ENCODE peak calls at places on chromosomes 3 and 15, in seven cellular contexts. One of them, this sample, is unnamed. For H3K4me1, the result is how much of the 10 kb centered on the place peaks cover.

GRCh38 chr3:127970966-127971592 is 56.0 kb downstream of the KBTBD12 start:
- DNase-seq in cardiac muscle cell: peak
- DNase-seq in IMR-90: peak
- DNase-seq in psoas muscle: no peak
- DNase-seq in upper lobe of right lung: no peak
- DNase-seq in mesenchymal stem cell: peak
- DNase-seq in neuronal stem cell: peak
- DNase-seq in this sample: peak

GRCh38 chr3:14132689-14133088 is 7.8 kb downstream of the TMEM43 start:
- DNase-seq in cardiac muscle cell: no peak
- DNase-seq in IMR-90: no peak
- DNase-seq in psoas muscle: no peak
- DNase-seq in upper lobe of right lung: no peak
- DNase-seq in mesenchymal stem cell: no peak
- DNase-seq in neuronal stem cell: no peak
- DNase-seq in this sample: no peak

GRCh38 chr3:155766206-155766605 is 21.3 kb upstream of the PLCH1 start:
- DNase-seq in cardiac muscle cell: no peak
- DNase-seq in IMR-90: peak
- DNase-seq in psoas muscle: no peak
- DNase-seq in upper lobe of right lung: no peak
- DNase-seq in mesenchymal stem cell: peak
- DNase-seq in neuronal stem cell: no peak
- DNase-seq in this sample: peak

GRCh38 chr3:178950676-178951075 is 120.9 kb downstream of the ZMAT3 start:
- DNase-seq in cardiac muscle cell: no peak
- DNase-seq in IMR-90: no peak
- DNase-seq in psoas muscle: no peak
- DNase-seq in upper lobe of right lung: no peak
- DNase-seq in mesenchymal stem cell: no peak
- DNase-seq in neuronal stem cell: no peak
- DNase-seq in this sample: no peak

GRCh38 chr3:161510510-161511260 is 14.1 kb downstream of the OTOL1 start:
- DNase-seq in cardiac muscle cell: no peak
- DNase-seq in IMR-90: no peak
- DNase-seq in psoas muscle: no peak
- DNase-seq in upper lobe of right lung: no peak
- DNase-seq in mesenchymal stem cell: no peak
- DNase-seq in neuronal stem cell: no peak
- DNase-seq in this sample: no peak

GRCh38 chr15:64152507-64153387 is 1.2 kb downstream of the SNX22 start:
- DNase-seq in cardiac muscle cell: no peak
- DNase-seq in IMR-90: no peak
- DNase-seq in psoas muscle: no peak
- DNase-seq in upper lobe of right lung: peak
- DNase-seq in mesenchymal stem cell: peak
- DNase-seq in neuronal stem cell: no peak
- DNase-seq in this sample: peak

GRCh38 chr3:194204036-194204792 is 68.3 kb downstream of the HES1 start:
- DNase-seq in cardiac muscle cell: no peak
- DNase-seq in IMR-90: no peak
- DNase-seq in psoas muscle: no peak
- DNase-seq in upper lobe of right lung: peak
- DNase-seq in mesenchymal stem cell: no peak
- DNase-seq in neuronal stem cell: peak
- DNase-seq in this sample: no peak

GRCh38 chr15:60340207-60340921 is 57.4 kb downstream of the ANXA2 start:
- DNase-seq in cardiac muscle cell: no peak
- DNase-seq in IMR-90: no peak
- DNase-seq in psoas muscle: no peak
- DNase-seq in upper lobe of right lung: no peak
- DNase-seq in mesenchymal stem cell: no peak
- DNase-seq in neuronal stem cell: no peak
- DNase-seq in this sample: no peak

GRCh38 chr3:13584427-13584891 is 35.5 kb downstream of the FBLN2 start:
- DNase-seq in cardiac muscle cell: no peak
- DNase-seq in IMR-90: no peak
- DNase-seq in psoas muscle: no peak
- DNase-seq in upper lobe of right lung: no peak
- DNase-seq in mesenchymal stem cell: no peak
- DNase-seq in neuronal stem cell: no peak
- DNase-seq in this sample: no peak

GRCh38 chr15:39403674-39404117 is 177.2 kb upstream of the THBS1 start:
- DNase-seq in cardiac muscle cell: peak
- DNase-seq in IMR-90: peak
- DNase-seq in psoas muscle: no peak
- DNase-seq in upper lobe of right lung: no peak
- DNase-seq in mesenchymal stem cell: peak
- DNase-seq in neuronal stem cell: no peak
- DNase-seq in this sample: peak

GRCh38 chr3:124163689-124164088 is 171.8 kb upstream of the ROPN1 start:
- DNase-seq in cardiac muscle cell: no peak
- DNase-seq in IMR-90: no peak
- DNase-seq in psoas muscle: no peak
- DNase-seq in upper lobe of right lung: no peak
- DNase-seq in mesenchymal stem cell: no peak
- DNase-seq in neuronal stem cell: no peak
- DNase-seq in this sample: no peak

GRCh38 chr3:101941253-101942039 is 92.1 kb downstream of the NFKBIZ start:
- DNase-seq in cardiac muscle cell: peak
- DNase-seq in IMR-90: peak
- DNase-seq in psoas muscle: no peak
- DNase-seq in upper lobe of right lung: no peak
- DNase-seq in mesenchymal stem cell: peak
- DNase-seq in neuronal stem cell: no peak
- DNase-seq in this sample: peak

GRCh38 chr3:22117751-22118346 is 366.8 kb upstream of the ZNF385D start:
- DNase-seq in cardiac muscle cell: peak
- DNase-seq in IMR-90: peak
- DNase-seq in psoas muscle: no peak
- DNase-seq in upper lobe of right lung: no peak
- DNase-seq in mesenchymal stem cell: peak
- DNase-seq in neuronal stem cell: peak
- DNase-seq in this sample: peak

GRCh38 chr3:128390867-128391266 is 75.8 kb downstream of the DNAJB8 start:
- DNase-seq in cardiac muscle cell: no peak
- DNase-seq in IMR-90: no peak
- DNase-seq in psoas muscle: no peak
- DNase-seq in upper lobe of right lung: no peak
- DNase-seq in mesenchymal stem cell: no peak
- DNase-seq in neuronal stem cell: no peak
- DNase-seq in this sample: no peak

GRCh38 chr3:14203521-14204079 is 25.0 kb downstream of the LSM3 start:
- DNase-seq in cardiac muscle cell: peak
- DNase-seq in IMR-90: peak
- DNase-seq in psoas muscle: peak
- DNase-seq in upper lobe of right lung: no peak
- DNase-seq in mesenchymal stem cell: peak
- DNase-seq in neuronal stem cell: peak
- DNase-seq in this sample: peak

GRCh38 chr15:23687143-23687470 is at the start of gene NDN:
- DNase-seq in cardiac muscle cell: peak
- DNase-seq in IMR-90: peak
- DNase-seq in psoas muscle: peak
- DNase-seq in upper lobe of right lung: peak
- DNase-seq in mesenchymal stem cell: peak
- DNase-seq in neuronal stem cell: peak
- DNase-seq in this sample: peak

GRCh38 chr3:171658801-171659200 is 151.5 kb downstream of the PLD1 start:
- DNase-seq in cardiac muscle cell: no peak
- DNase-seq in IMR-90: peak
- DNase-seq in psoas muscle: no peak
- DNase-seq in upper lobe of right lung: no peak
- DNase-seq in mesenchymal stem cell: no peak
- DNase-seq in neuronal stem cell: no peak
- DNase-seq in this sample: peak

GRCh38 chr15:89750560-89751542 is at the start of gene MESP1:
- DNase-seq in cardiac muscle cell: peak
- DNase-seq in IMR-90: peak
- DNase-seq in psoas muscle: peak
- DNase-seq in upper lobe of right lung: peak
- DNase-seq in mesenchymal stem cell: peak
- DNase-seq in neuronal stem cell: peak
- DNase-seq in this sample: peak

GRCh38 chr3:185934726-185935464 is 2.9 kb downstream of the TRA2B start:
- DNase-seq in cardiac muscle cell: no peak
- DNase-seq in IMR-90: peak
- DNase-seq in psoas muscle: no peak
- DNase-seq in upper lobe of right lung: no peak
- DNase-seq in mesenchymal stem cell: no peak
- DNase-seq in neuronal stem cell: no peak
- DNase-seq in this sample: peak

GRCh38 chr3:141425523-141426233 is 57.4 kb downstream of the ZBTB38 start:
- DNase-seq in cardiac muscle cell: no peak
- DNase-seq in IMR-90: peak
- DNase-seq in psoas muscle: no peak
- DNase-seq in upper lobe of right lung: no peak
- DNase-seq in mesenchymal stem cell: no peak
- DNase-seq in neuronal stem cell: no peak
- DNase-seq in this sample: no peak

GRCh38 chr3:167978071-167978470 is 117.7 kb downstream of the GOLIM4 start:
- DNase-seq in cardiac muscle cell: peak
- DNase-seq in IMR-90: no peak
- DNase-seq in psoas muscle: no peak
- DNase-seq in upper lobe of right lung: no peak
- DNase-seq in mesenchymal stem cell: no peak
- DNase-seq in neuronal stem cell: no peak
- DNase-seq in this sample: no peak

GRCh38 chr3:149548729-149549065 is 74.2 kb downstream of the TM4SF4 start:
- DNase-seq in cardiac muscle cell: peak
- DNase-seq in IMR-90: no peak
- DNase-seq in psoas muscle: no peak
- DNase-seq in upper lobe of right lung: no peak
- DNase-seq in mesenchymal stem cell: no peak
- DNase-seq in neuronal stem cell: no peak
- DNase-seq in this sample: no peak

GRCh38 chr3:149554826-149555225 is 80.3 kb downstream of the TM4SF4 start:
- DNase-seq in cardiac muscle cell: peak
- DNase-seq in IMR-90: peak
- DNase-seq in psoas muscle: no peak
- DNase-seq in upper lobe of right lung: no peak
- DNase-seq in mesenchymal stem cell: peak
- DNase-seq in neuronal stem cell: no peak
- DNase-seq in this sample: peak

GRCh38 chr3:149553781-149554451 is 79.4 kb downstream of the TM4SF4 start:
- DNase-seq in cardiac muscle cell: peak
- DNase-seq in IMR-90: peak
- DNase-seq in psoas muscle: no peak
- DNase-seq in upper lobe of right lung: no peak
- DNase-seq in mesenchymal stem cell: peak
- DNase-seq in neuronal stem cell: no peak
- DNase-seq in this sample: peak

GRCh38 chr3:149552700-149553099 is 78.2 kb downstream of the TM4SF4 start:
- DNase-seq in cardiac muscle cell: no peak
- DNase-seq in IMR-90: no peak
- DNase-seq in psoas muscle: no peak
- DNase-seq in upper lobe of right lung: no peak
- DNase-seq in mesenchymal stem cell: peak
- DNase-seq in neuronal stem cell: no peak
- DNase-seq in this sample: no peak

DNA sequence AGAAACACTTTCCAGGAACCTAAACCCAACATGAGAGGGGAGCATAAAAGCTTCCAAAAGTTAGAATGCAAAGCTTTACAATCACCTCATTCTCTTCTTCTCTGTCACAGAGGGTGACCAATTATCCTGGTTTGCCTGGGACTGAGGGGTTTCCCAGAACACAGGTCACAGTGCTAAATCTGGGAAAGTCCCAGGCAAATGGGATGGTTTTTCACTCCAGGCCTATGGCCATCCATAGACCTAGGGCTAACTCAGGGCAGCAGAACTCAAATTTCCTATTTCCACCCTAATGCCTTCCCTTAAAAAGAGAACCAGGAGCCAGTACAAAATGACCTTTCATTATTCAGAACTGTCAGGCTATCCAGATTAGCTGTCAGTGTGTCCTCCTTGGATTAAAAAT is 77.0 kb downstream of the TM4SF4 start:
- DNase-seq in cardiac muscle cell: no peak
- DNase-seq in IMR-90: no peak
- DNase-seq in psoas muscle: no peak
- DNase-seq in upper lobe of right lung: no peak
- DNase-seq in mesenchymal stem cell: peak
- DNase-seq in neuronal stem cell: no peak
- DNase-seq in this sample: no peak
- H3K4me1 ChIP-seq in cardiac muscle cell: half or more
- H3K4me1 ChIP-seq in IMR-90: under half
- H3K4me1 ChIP-seq in psoas muscle: half or more
- H3K4me1 ChIP-seq in upper lobe of right lung: under half
- H3K4me1 ChIP-seq in mesenchymal stem cell: under half
- H3K4me1 ChIP-seq in neuronal stem cell: under half
- H3K4me1 ChIP-seq in this sample: half or more

GRCh38 chr3:16383864-16384263 is 118.9 kb downstream of the OXNAD1 start:
- DNase-seq in cardiac muscle cell: no peak
- DNase-seq in IMR-90: no peak
- DNase-seq in psoas muscle: no peak
- DNase-seq in upper lobe of right lung: no peak
- DNase-seq in mesenchymal stem cell: no peak
- DNase-seq in neuronal stem cell: no peak
- DNase-seq in this sample: no peak
- H3K4me1 ChIP-seq in cardiac muscle cell: under half
- H3K4me1 ChIP-seq in IMR-90: under half
- H3K4me1 ChIP-seq in psoas muscle: under half
- H3K4me1 ChIP-seq in upper lobe of right lung: under half
- H3K4me1 ChIP-seq in mesenchymal stem cell: under half
- H3K4me1 ChIP-seq in neuronal stem cell: under half
- H3K4me1 ChIP-seq in this sample: under half

DNA sequence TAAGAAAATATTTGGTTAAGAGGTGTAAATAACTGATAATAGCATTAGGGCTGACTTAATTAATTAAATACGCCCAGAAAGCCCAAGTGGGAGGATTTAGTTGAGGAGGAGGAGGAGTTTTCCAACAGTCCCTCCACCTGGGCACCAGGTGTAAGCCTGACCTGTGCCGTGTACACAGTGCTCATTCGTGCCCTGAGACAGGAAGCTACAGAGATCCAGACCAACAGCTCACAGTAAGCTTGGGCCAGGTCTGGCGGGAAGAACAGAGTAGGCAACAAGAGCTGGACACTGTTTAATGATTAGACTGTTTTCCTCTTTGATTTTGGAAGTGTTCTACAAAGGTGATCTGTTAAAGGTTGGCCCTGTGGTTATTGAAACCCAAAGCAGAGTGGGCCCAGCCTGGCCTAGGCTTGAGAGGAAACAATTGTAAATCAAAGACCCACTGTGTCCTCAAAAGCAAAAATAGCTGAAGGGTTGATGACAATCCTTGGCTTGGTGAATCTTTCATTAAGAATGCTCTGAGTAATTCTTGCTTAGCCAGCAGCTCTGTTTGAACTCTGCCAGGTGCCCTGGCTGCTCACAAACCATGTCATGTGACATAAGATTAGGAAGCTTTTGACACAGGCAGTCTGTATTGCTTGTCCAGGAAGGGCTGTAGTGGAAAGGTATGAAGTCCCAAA is 13.8 kb downstream of the SQOR start:
- DNase-seq in cardiac muscle cell: peak
- DNase-seq in IMR-90: peak
- DNase-seq in psoas muscle: peak
- DNase-seq in upper lobe of right lung: no peak
- DNase-seq in mesenchymal stem cell: peak
- DNase-seq in neuronal stem cell: no peak
- DNase-seq in this sample: peak
- H3K4me1 ChIP-seq in cardiac muscle cell: under half
- H3K4me1 ChIP-seq in IMR-90: under half
- H3K4me1 ChIP-seq in psoas muscle: half or more
- H3K4me1 ChIP-seq in upper lobe of right lung: half or more
- H3K4me1 ChIP-seq in mesenchymal stem cell: under half
- H3K4me1 ChIP-seq in neuronal stem cell: under half
- H3K4me1 ChIP-seq in this sample: half or more

GRCh38 chr15:74210729-74211128 is 8.1 kb upstream of the STRA6 start:
- DNase-seq in cardiac muscle cell: no peak
- DNase-seq in IMR-90: no peak
- DNase-seq in psoas muscle: no peak
- DNase-seq in upper lobe of right lung: no peak
- DNase-seq in mesenchymal stem cell: no peak
- DNase-seq in neuronal stem cell: no peak
- DNase-seq in this sample: no peak
- H3K4me1 ChIP-seq in cardiac muscle cell: half or more
- H3K4me1 ChIP-seq in IMR-90: under half
- H3K4me1 ChIP-seq in psoas muscle: under half
- H3K4me1 ChIP-seq in upper lobe of right lung: under half
- H3K4me1 ChIP-seq in mesenchymal stem cell: half or more
- H3K4me1 ChIP-seq in neuronal stem cell: half or more
- H3K4me1 ChIP-seq in this sample: under half